ENCODE peak calls at places on chromosomes 5 and 9, in nine cellular contexts. K, G, Z, I, W, L, B, R and X are unnamed samples. For H3K4me1, the result is how much of the 10 kb centered on the place peaks cover.

GRCh38 chr5:88515881-88516819 is 247.5 kb upstream of the TMEM161B start:
- DNase-seq in B (no peak), Z (no peak), K (no peak), I (no peak), W (peak), G (no peak), R (no peak), L (no peak), X (no peak)

GRCh38 chr9:92650296-92650695 is 19.6 kb downstream of the IPPK start:
- DNase-seq in R (no peak), G (no peak), B (no peak), L (no peak), I (no peak), K (no peak), Z (no peak), W (no peak), X (peak)

GRCh38 chr5:179166886-179167841 is 107.0 kb downstream of the ZNF354C start:
- DNase-seq in W (peak), L (peak), Z (peak), K (no peak), R (peak), I (peak), G (peak), B (peak), X (peak)

GRCh38 chr9:10612649-10613398 is at the start of gene PTPRD:
- DNase-seq in L (peak), B (peak), K (peak), R (no peak), W (peak), Z (peak), G (no peak), I (peak), X (peak)

GRCh38 chr5:135600971-135601381 is 22.2 kb upstream of the CXCL14 start:
- DNase-seq in K (no peak), W (no peak), I (no peak), L (no peak), G (no peak), R (no peak), Z (no peak), B (no peak), X (no peak)

GRCh38 chr5:179246227-179246626 is 99.0 kb downstream of the ADAMTS2 start:
- DNase-seq in R (no peak), L (no peak), Z (no peak), I (no peak), B (no peak), W (no peak), G (no peak), K (no peak), X (peak)

GRCh38 chr9:35110327-35110758 is 5.3 kb downstream of the ATOSB start:
- DNase-seq in K (peak), L (no peak), Z (peak), I (no peak), R (no peak), B (peak), G (no peak), W (peak), X (peak)

GRCh38 chr5:96567188-96567587 is 95.0 kb upstream of the CAST start:
- DNase-seq in I (no peak), L (no peak), K (peak), G (no peak), W (peak), R (no peak), B (no peak), Z (no peak), X (no peak)

GRCh38 chr5:67575087-67575486 is 378.5 kb upstream of the CD180 start:
- DNase-seq in L (no peak), K (no peak), I (no peak), R (no peak), G (no peak), B (no peak), Z (no peak), W (no peak), X (no peak)

GRCh38 chr5:54363669-54364068 is 53.3 kb upstream of the ARL15 start:
- DNase-seq in G (no peak), Z (no peak), I (no peak), R (no peak), B (no peak), L (no peak), W (no peak), K (peak), X (no peak)

GRCh38 chr9:93207326-93207814 is 23.4 kb downstream of the WNK2 start:
- DNase-seq in L (no peak), B (peak), R (peak), Z (no peak), K (no peak), W (peak), I (peak), G (no peak), X (peak)

GRCh38 chr9:75072895-75073294 is 15.1 kb downstream of the NMRK1 start:
- DNase-seq in B (no peak), L (no peak), G (no peak), W (no peak), I (no peak), Z (no peak), R (no peak), K (no peak), X (no peak)

GRCh38 chr5:176823869-176824412 is 13.6 kb downstream of the UNC5A start:
- DNase-seq in Z (no peak), K (no peak), B (peak), G (no peak), L (no peak), W (no peak), R (no peak), I (no peak), X (no peak)

GRCh38 chr5:53984987-53985386 is 325.4 kb downstream of the ARL15 start:
- DNase-seq in R (no peak), B (no peak), G (no peak), W (no peak), I (no peak), L (no peak), K (no peak), Z (no peak), X (no peak)

GRCh38 chr9:128027166-128027539 is 40.0 kb downstream of the NAIF1 start:
- DNase-seq in K (no peak), I (no peak), B (no peak), L (no peak), R (no peak), W (no peak), G (peak), Z (no peak), X (peak)

GRCh38 chr5:172931001-172931536 is 28.2 kb upstream of the RPL26L1 start:
- DNase-seq in W (peak), K (peak), R (no peak), Z (no peak), G (no peak), I (no peak), B (peak), L (peak), X (peak)

GRCh38 chr9:120405134-120405533 is 174.8 kb downstream of the CDK5RAP2 start:
- DNase-seq in G (no peak), K (no peak), B (no peak), W (no peak), R (no peak), L (no peak), I (no peak), Z (no peak), X (no peak)

GRCh38 chr5:393846-394275 is 49.1 kb upstream of the EXOC3 start:
- DNase-seq in I (no peak), R (no peak), L (no peak), B (no peak), K (no peak), G (no peak), Z (no peak), W (peak), X (peak)

GRCh38 chr5:394671-395155 is 48.3 kb upstream of the EXOC3 start:
- DNase-seq in L (no peak), B (peak), W (no peak), G (no peak), K (no peak), I (no peak), Z (no peak), R (no peak), X (peak)

GRCh38 chr5:389891-390290 is 53.1 kb upstream of the EXOC3 start:
- DNase-seq in L (no peak), G (no peak), W (no peak), Z (no peak), I (no peak), B (no peak), K (no peak), R (no peak), X (no peak)

GRCh38 chr5:390571-391491 is 52.1 kb upstream of the EXOC3 start:
- DNase-seq in R (no peak), B (no peak), W (no peak), K (no peak), L (no peak), G (no peak), I (no peak), Z (peak), X (peak)

GRCh38 chr5:392431-392988 is 50.5 kb upstream of the EXOC3 start:
- DNase-seq in B (no peak), L (no peak), I (no peak), R (no peak), Z (peak), G (peak), K (peak), W (peak), X (peak)
- H3K4me1 ChIP-seq in B (under half), L (under half), I (under half), R (under half), Z (under half), G (under half), K (under half), W (under half), X (under half)

GRCh38 chr5:82355921-82356454 is 77.8 kb upstream of the RPS23 start:
- DNase-seq in R (no peak), K (no peak), I (no peak), W (no peak), G (no peak), Z (no peak), L (no peak), B (no peak), X (no peak)

GRCh38 chr5:82355053-82355452 is 76.9 kb upstream of the RPS23 start:
- DNase-seq in L (no peak), R (no peak), W (no peak), B (no peak), Z (no peak), I (no peak), K (no peak), G (no peak), X (no peak)

GRCh38 chr5:82356808-82357671 is 78.9 kb upstream of the RPS23 start:
- DNase-seq in W (peak), K (peak), L (peak), G (peak), Z (peak), I (peak), R (peak), B (peak), X (no peak)

GRCh38 chr5:82354543-82354942 is 76.4 kb upstream of the RPS23 start:
- DNase-seq in R (no peak), L (no peak), I (no peak), K (no peak), Z (no peak), W (no peak), G (no peak), B (no peak), X (no peak)

GRCh38 chr5:82355496-82355895 is 77.3 kb upstream of the RPS23 start:
- DNase-seq in I (peak), Z (no peak), R (peak), G (no peak), W (no peak), B (no peak), K (no peak), L (no peak), X (no peak)
- H3K4me1 ChIP-seq in I (half or more), Z (under half), R (under half), G (under half), W (under half), B (under half), K (under half), L (under half), X (under half)

GRCh38 chr5:32018476-32019436 is 155.4 kb downstream of the GOLPH3 start:
- DNase-seq in W (no peak), I (no peak), K (no peak), B (no peak), Z (no peak), L (no peak), G (no peak), R (no peak), X (no peak)
- H3K4me1 ChIP-seq in W (under half), I (under half), K (under half), B (under half), Z (under half), L (under half), G (under half), R (half or more), X (under half)

GRCh38 chr5:147441191-147441695 is 68.6 kb downstream of the DPYSL3 start:
- DNase-seq in R (no peak), G (no peak), K (no peak), I (no peak), L (no peak), B (no peak), W (no peak), Z (no peak), X (no peak)
- H3K4me1 ChIP-seq in R (under half), G (under half), K (under half), I (under half), L (under half), B (under half), W (under half), Z (under half), X (under half)

GRCh38 chr5:148858547-148858946 is 32.1 kb downstream of the ADRB2 start:
- DNase-seq in G (no peak), K (no peak), R (no peak), L (no peak), B (no peak), I (no peak), Z (no peak), W (no peak), X (no peak)
- H3K4me1 ChIP-seq in G (half or more), K (under half), R (half or more), L (under half), B (half or more), I (half or more), Z (under half), W (under half), X (under half)